ENCODE peak calls at places on chromosomes 7 and 10, in six cellular contexts. I, A, Q, N, O and F are unnamed samples. For H3K9me3 and H3K4me1, the result is how much of the 10 kb centered on the place peaks cover.

GRCh38 chr7:117495313-117495712 is 15.5 kb downstream of the CFTR start:
- DNase-seq in A (no peak), Q (no peak), O (no peak), N (no peak), I (no peak), F (no peak)

GRCh38 chr10:116815641-116816415 is 33.5 kb upstream of the ENO4 start:
- DNase-seq in O (peak), Q (no peak), I (no peak), N (peak), A (no peak), F (peak)

GRCh38 chr7:47266131-47266706 is 315.7 kb downstream of the TNS3 start:
- DNase-seq in Q (peak), N (peak), A (peak), O (peak), I (peak), F (peak)

GRCh38 chr10:122689146-122689807 is 10.4 kb downstream of the C10orf120 start:
- DNase-seq in N (no peak), A (peak), I (no peak), Q (no peak), O (no peak), F (no peak)

GRCh38 chr10:44990302-44990655 is 10.4 kb upstream of the ZNF22 start:
- DNase-seq in Q (peak), I (no peak), N (no peak), A (no peak), O (no peak), F (peak)

GRCh38 chr7:124765401-124766352 is at the start of gene GPR37:
- DNase-seq in I (peak), N (peak), A (peak), Q (peak), O (peak), F (peak)

GRCh38 chr10:100808851-100809250 is 63.5 kb downstream of the PAX2 start:
- DNase-seq in A (no peak), O (no peak), N (no peak), I (no peak), Q (no peak), F (no peak)

GRCh38 chr7:80563561-80564327 is 51.9 kb upstream of the GNAT3 start:
- DNase-seq in Q (no peak), N (no peak), I (no peak), A (no peak), O (no peak), F (no peak)

GRCh38 chr7:33661430-33662160 is 243.7 kb upstream of the BMPER start:
- DNase-seq in A (no peak), N (no peak), Q (no peak), O (no peak), I (no peak), F (no peak)

GRCh38 chr7:69599211-69599878 is 1.1 kb downstream of the AUTS2 start:
- DNase-seq in O (peak), I (no peak), Q (no peak), N (no peak), A (no peak), F (peak)

GRCh38 chr10:23534761-23535160 is 95.9 kb downstream of the OTUD1 start:
- DNase-seq in O (no peak), Q (no peak), A (no peak), I (no peak), N (no peak), F (no peak)

GRCh38 chr10:23535381-23535780 is 96.5 kb downstream of the OTUD1 start:
- DNase-seq in O (no peak), Q (no peak), A (no peak), I (no peak), N (no peak), F (no peak)

GRCh38 chr10:23534328-23534727 is 95.5 kb downstream of the OTUD1 start:
- DNase-seq in Q (no peak), O (no peak), A (no peak), N (no peak), I (no peak), F (no peak)

GRCh38 chr10:23540401-23540800 is 101.5 kb downstream of the OTUD1 start:
- DNase-seq in O (no peak), N (no peak), I (no peak), A (no peak), Q (no peak), F (no peak)

GRCh38 chr10:23538968-23539367 is 100.1 kb downstream of the OTUD1 start:
- DNase-seq in Q (no peak), N (no peak), I (no peak), A (no peak), O (no peak), F (no peak)
- H3K9ac ChIP-seq in Q (no peak), N (no peak), I (no peak), A (no peak), O (no peak), F (no peak)

GRCh38 chr7:95676691-95677090 is 80.4 kb upstream of the PDK4 start:
- DNase-seq in I (no peak), O (no peak), N (no peak), Q (no peak), A (no peak), F (no peak)
- H3K9me3 ChIP-seq in I (under half), O (under half), N (under half), Q (under half), A (under half), F (under half)

GRCh38 chr7:122137291-122138077 is 6.6 kb downstream of the AASS start:
- DNase-seq in N (peak), O (peak), A (peak), Q (no peak), I (no peak), F (no peak)
- H3K4me1 ChIP-seq in N (under half), O (under half), A (under half), Q (under half), I (under half), F (under half)

GRCh38 chr7:148983220-148984146 is 44.8 kb downstream of the PDIA4 start:
- DNase-seq in I (no peak), O (peak), A (peak), Q (peak), N (peak), F (peak)
- H3K9ac ChIP-seq in I (no peak), O (no peak), A (peak), Q (peak), N (peak), F (peak)